ENCODE peak calls at places on chromosomes 3 and 15, in four cellular contexts. Q is cardiac fibroblast, S is keratinocyte, O is B cell. J is an unnamed sample.

GRCh38 chr3:15332405-15333098 is at the start of gene SH3BP5:
- DNase-seq in O (peak), S (no peak), Q (peak), J (no peak)

GRCh38 chr3:140552403-140552802 is 125.5 kb upstream of the TRIM42 start:
- DNase-seq in Q (no peak), S (no peak), O (no peak), J (no peak)

GRCh38 chr15:52649686-52650085 is 29.5 kb downstream of the ATOSA start:
- DNase-seq in S (no peak), O (no peak), Q (peak), J (no peak)

GRCh38 chr15:52255008-52255407 is 40.6 kb downstream of the MYO5C start:
- DNase-seq in S (no peak), O (no peak), Q (peak), J (no peak)

GRCh38 chr3:185253645-185254410 is at the start of gene EHHADH:
- DNase-seq in Q (peak), S (no peak), O (peak), J (peak)

GRCh38 chr3:113783980-113784379 is 37.1 kb downstream of the ATP6V1A start:
- DNase-seq in Q (peak), O (no peak), S (no peak), J (no peak)

GRCh38 chr3:119316313-119316670 is 22.1 kb downstream of the ARHGAP31 start:
- DNase-seq in S (no peak), Q (no peak), O (no peak), J (no peak)

GRCh38 chr15:42282344-42282743 is 9.1 kb upstream of the TMEM87A start:
- DNase-seq in Q (no peak), O (no peak), S (no peak), J (no peak)

GRCh38 chr3:11954312-11954934 is 49.8 kb upstream of the SYN2 start:
- DNase-seq in Q (no peak), O (no peak), S (no peak), J (no peak)

GRCh38 chr3:101081990-101082389 is 88.8 kb upstream of the ABI3BP start:
- DNase-seq in O (no peak), Q (peak), S (no peak), J (peak)

GRCh38 chr15:70560617-70561328 is 202.6 kb downstream of the UACA start:
- DNase-seq in S (no peak), Q (no peak), O (no peak), J (no peak)

GRCh38 chr15:29050870-29051269 is 165.1 kb downstream of the APBA2 start:
- DNase-seq in O (no peak), Q (peak), S (no peak), J (no peak)

GRCh38 chr3:164577667-164578066 is 500.6 kb downstream of the SI start:
- DNase-seq in Q (no peak), S (no peak), O (no peak), J (no peak)

GRCh38 chr3:128846501-128846900 is 32.9 kb upstream of the ACAD9 start:
- DNase-seq in O (no peak), S (no peak), Q (no peak), J (no peak)

GRCh38 chr3:128847631-128848370 is 31.6 kb upstream of the ACAD9 start:
- DNase-seq in Q (no peak), O (no peak), S (no peak), J (no peak)

GRCh38 chr3:128850544-128850943 is 28.9 kb upstream of the ACAD9 start:
- DNase-seq in O (no peak), Q (no peak), S (no peak), J (no peak)

GRCh38 chr3:128851601-128852000 is 27.8 kb upstream of the ACAD9 start:
- DNase-seq in O (no peak), Q (no peak), S (no peak), J (no peak)

DNA sequence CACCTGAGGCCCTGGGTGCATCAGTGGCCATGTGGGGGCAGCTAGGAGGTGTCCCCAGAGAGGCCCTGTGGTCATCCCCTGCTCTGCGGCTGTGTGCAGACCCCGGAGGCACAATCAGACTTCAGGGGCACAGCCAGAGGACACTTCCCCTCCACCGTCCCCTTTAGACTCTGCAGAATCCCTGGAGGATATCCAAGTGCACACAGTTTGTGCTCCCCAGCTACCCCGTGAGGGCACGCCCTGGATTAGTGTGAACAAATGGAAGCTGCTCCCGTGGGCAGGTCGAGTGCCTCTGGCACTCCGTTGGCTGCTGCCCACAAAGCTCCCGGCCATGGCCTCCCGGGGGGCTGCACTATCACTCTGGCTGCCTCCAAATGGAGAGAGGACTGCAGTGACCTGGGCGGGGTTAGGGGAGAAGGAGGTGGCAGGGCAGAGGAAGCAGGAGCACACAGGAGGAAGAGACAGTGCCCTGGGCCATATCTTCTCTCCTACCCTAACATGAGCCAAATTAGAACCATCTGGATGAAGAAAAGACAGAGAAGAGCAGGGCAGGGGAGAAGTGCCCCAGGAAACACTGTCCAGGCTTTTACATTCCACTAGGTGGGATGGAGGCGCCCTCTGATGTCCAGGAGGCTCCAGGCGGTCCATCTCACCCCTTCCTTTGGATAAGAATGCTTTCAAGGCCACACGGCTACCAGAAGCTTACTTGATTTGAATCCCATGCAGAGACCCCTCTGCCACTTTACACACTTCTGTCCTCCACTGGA is 29.5 kb upstream of the ACAD9 start:
- DNase-seq in S (no peak), Q (peak), O (no peak), J (no peak)
- TF ChIP-seq CTCF in S (no peak), Q (no peak), O (no peak), J (peak)

DNA sequence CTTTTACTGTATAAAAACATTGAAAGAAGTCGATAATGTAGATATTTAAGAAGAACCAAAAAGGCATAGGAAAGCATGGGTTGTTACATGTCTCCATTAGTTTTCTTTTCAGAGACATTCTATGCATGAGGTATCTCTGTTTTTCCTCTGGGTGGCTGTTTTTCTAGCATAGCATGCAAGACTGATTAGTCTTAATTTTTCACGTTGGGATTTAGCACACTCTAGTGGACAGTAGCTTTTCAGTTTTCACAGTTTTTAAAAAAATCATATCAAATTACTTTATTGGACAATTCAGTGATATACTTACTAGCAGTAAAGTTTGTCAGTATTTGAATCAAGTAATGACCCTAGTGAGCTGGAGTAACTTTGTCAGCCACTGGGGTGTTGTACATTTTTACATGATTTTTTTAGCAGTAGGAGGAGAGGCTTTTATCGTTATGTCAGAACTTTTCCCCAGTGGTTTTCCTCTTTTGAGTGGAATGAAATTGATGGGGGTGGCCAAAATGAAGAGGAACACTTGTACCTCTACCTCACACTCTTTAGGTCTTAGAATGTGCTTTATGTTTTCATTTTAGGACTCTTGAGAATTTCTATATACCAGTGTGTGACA is 57.2 kb downstream of the SEC22A start:
- DNase-seq in S (no peak), Q (peak), O (no peak), J (peak)
- TF ChIP-seq CTCF in S (peak), Q (peak), O (peak), J (peak)

DNA sequence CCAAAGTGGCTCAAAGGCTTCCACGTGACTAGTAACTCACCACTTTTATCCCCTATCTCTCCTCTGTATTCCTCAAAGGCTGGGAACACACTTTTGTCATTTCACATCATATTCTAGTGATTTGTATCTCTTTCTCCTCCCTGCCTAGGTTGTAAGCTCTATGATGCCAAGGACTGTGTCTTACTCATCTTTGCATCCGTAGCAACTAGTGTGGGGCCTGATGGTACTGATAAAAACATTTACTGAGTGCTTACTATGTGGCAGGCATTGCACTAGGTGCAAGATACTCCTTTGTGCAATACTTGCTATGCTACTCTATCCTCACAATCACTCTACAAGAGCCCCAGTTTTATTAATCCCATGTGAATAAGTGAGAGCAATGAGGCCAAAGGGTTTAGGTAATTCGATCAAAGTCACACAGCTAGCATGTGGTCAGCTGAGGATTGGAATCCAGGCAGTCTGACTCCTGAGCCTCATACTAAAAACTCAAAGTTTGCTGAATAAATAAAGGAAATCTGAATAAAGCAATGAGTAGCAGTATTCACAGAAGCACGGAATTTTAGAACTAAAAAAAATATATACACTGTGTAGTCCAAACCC is 342.6 kb upstream of the ICE2 start:
- DNase-seq in Q (no peak), O (no peak), S (no peak), J (no peak)
- TF ChIP-seq CTCF in Q (no peak), O (no peak), S (no peak), J (no peak)

DNA sequence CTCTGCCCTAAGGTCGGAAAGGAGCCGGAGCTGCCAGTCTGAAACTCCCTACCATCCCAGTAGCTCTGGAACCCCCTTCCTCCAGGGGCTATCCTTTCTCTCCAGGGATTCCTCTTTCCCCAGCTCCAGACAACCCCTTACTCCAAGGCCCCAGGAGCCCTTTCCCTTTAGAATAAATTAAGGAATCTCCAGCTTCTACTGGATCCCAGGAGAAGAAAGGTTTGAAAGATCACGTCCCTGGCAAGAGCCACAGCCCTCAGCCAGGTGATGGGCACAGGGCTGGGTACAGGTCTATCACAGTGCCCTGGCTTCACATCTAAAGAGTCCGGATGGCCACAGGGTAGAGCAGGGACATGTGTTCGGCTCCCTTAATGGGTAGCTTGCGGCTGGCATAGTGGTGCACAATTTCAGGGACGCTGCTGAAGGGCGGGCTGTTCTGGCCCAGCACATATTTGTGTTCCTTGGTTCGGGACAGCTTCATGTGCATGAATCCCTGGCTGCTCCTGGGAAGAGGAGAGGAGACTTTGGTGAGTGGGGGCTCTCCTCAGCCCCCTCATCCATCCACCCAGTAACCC is 20.0 kb downstream of the SHF start:
- DNase-seq in Q (no peak), O (no peak), S (no peak), J (no peak)
- TF ChIP-seq CTCF in Q (no peak), O (no peak), S (no peak), J (no peak)

DNA sequence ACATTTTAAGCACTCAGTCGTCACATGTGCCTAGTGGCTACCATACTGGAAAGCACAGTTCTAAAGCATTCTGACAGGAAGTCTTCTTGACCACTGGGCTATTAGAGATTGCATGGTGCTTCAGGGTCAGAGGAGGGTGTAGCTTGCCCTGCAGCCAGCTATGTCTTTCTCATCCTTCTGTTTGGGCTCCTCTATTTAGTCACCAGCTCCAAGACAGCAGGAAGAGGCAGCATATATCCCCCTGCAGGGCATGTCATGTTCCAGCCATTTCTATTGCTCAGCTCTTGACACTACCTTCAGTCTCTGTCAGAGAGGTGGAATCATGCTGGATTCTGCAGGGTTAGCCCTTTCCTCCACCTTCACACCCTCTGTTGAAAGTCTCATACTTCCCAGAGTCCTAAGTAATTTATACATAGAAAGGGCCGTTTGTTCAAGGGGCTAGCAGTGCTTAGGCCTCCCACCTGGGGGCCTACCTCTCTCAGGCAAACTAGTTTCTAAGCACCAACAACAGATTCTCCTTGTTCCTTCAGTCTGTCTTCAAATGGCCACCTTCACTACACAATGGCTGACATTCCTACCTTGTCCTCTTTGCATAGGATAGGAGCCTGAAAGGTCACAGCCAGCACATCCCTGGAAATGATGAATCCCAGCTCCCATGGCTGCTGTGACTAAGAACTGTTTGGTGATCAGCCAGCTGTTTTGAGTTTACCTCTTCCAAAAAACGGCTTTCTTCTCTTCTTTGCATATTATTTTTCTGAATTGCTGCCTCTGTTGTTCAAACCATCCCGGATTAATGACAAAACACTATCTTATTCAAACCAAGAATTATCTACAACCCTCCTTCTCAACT is 115.7 kb upstream of the BFSP2 start:
- DNase-seq in O (no peak), Q (no peak), S (no peak), J (no peak)
- TF ChIP-seq CTCF in O (no peak), Q (no peak), S (no peak), J (no peak)

GRCh38 chr3:163490119-163490518 is 1588.2 kb downstream of the SI start:
- DNase-seq in O (no peak), Q (peak), S (no peak), J (peak)
- TF ChIP-seq CTCF in O (no peak), Q (peak), S (no peak), J (peak)

DNA sequence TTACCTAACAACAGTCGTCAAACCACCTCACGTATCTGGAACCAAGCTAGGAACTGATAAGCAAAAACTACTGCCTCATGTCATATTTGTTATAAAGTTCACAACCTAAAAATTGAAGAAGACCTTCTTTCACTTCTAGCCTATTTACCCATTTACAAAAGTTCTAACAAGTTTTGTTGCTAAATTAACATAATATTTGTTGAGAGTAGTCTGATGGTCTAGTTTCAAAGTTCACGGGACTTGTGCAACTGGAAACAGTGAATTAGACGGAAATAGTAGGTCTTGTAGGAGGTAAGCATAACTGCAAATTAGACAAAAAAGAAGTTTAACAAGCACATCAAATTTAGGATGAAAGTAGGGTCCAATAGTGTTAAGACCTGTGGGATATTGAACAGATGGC is 51.9 kb downstream of the CCR4 start:
- DNase-seq in S (no peak), O (no peak), Q (no peak), J (no peak)
- TF ChIP-seq CTCF in S (no peak), O (no peak), Q (no peak), J (no peak)

DNA sequence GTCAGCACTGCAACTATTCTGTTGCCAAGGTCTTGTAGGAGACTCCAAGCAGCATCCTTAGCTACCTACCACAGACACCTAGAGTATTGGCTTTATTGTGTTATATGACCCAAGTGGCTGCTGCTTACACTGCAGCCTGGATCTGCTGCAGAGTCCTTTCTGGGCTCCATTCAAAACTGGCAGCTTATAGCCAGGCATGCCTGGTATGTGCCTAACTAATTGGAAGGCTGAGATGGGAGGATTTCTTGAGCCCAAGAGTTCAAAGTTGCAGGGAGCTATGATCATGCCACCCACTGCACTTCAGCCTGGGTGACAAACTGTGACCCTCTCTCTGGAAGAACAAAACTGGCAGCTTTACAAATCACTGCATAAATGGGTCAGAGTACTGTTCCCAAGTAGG is 8.6 kb downstream of the NDUFB4 start:
- DNase-seq in O (no peak), Q (no peak), S (no peak), J (no peak)
- TF ChIP-seq CTCF in O (no peak), Q (no peak), S (no peak), J (no peak)

DNA sequence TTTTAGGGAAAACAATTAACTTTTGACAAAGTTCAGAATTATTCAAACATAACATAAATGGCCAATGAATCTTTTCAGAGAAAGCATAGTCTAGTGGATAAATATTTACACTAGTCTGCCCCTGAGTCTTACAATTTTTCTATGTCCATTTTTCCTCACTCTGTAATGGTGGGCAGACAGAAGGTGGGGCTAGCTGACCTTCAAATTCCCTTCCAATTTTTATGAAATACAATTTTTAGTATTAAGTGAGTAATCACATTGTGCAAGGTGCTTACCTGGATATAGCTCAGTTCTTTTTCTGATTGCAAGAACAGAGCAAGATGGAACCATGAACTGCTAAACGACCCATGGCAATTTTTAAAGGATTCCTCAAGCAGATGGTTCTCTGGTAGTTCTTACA is 441.7 kb upstream of the NR2F2 start:
- DNase-seq in O (no peak), Q (no peak), S (no peak), J (no peak)
- TF ChIP-seq CTCF in O (no peak), Q (no peak), S (no peak), J (no peak)